ENCODE peak calls at places on chromosomes 16 and 17, in four cellular contexts. One of them, this sample, is unnamed.

GRCh38 chr16:2039286-2040030 is 8.2 kb downstream of the NTHL1 start:
- DNase-seq in KBM-7: no peak
- DNase-seq in NCI-H1092: peak
- DNase-seq in activated CD4-positive, CD25-positive, alpha-beta regulatory T cell: no peak
- DNase-seq in this sample: no peak

GRCh38 chr17:60164164-60164563 is 14.4 kb downstream of the CA4 start:
- DNase-seq in NCI-H1092: no peak
- DNase-seq in activated CD4-positive, CD25-positive, alpha-beta regulatory T cell: no peak
- DNase-seq in KBM-7: no peak
- DNase-seq in this sample: no peak

GRCh38 chr17:75749545-75750389 is 15.2 kb downstream of the GALK1 start:
- DNase-seq in activated CD4-positive, CD25-positive, alpha-beta regulatory T cell: peak
- DNase-seq in KBM-7: peak
- DNase-seq in NCI-H1092: peak
- DNase-seq in this sample: peak

GRCh38 chr17:48995871-48996695 is 1.1 kb upstream of the IGF2BP1 start:
- DNase-seq in activated CD4-positive, CD25-positive, alpha-beta regulatory T cell: no peak
- DNase-seq in KBM-7: peak
- DNase-seq in NCI-H1092: no peak
- DNase-seq in this sample: no peak

GRCh38 chr16:14301150-14302030 is 230.3 kb downstream of the MRTFB start:
- DNase-seq in KBM-7: peak
- DNase-seq in NCI-H1092: no peak
- DNase-seq in activated CD4-positive, CD25-positive, alpha-beta regulatory T cell: no peak
- DNase-seq in this sample: no peak

GRCh38 chr16:87244646-87245197 is 72.5 kb downstream of the C16orf95 start:
- DNase-seq in NCI-H1092: no peak
- DNase-seq in KBM-7: no peak
- DNase-seq in activated CD4-positive, CD25-positive, alpha-beta regulatory T cell: no peak
- DNase-seq in this sample: no peak

GRCh38 chr16:89317729-89318429 is 100.4 kb downstream of the ZNF778 start:
- DNase-seq in KBM-7: no peak
- DNase-seq in NCI-H1092: no peak
- DNase-seq in activated CD4-positive, CD25-positive, alpha-beta regulatory T cell: no peak
- DNase-seq in this sample: no peak

GRCh38 chr17:73210002-73210678 is 17.3 kb downstream of the COG1 start:
- DNase-seq in activated CD4-positive, CD25-positive, alpha-beta regulatory T cell: no peak
- DNase-seq in NCI-H1092: no peak
- DNase-seq in KBM-7: peak
- DNase-seq in this sample: no peak

GRCh38 chr17:14321476-14321949 is 20.6 kb downstream of the HS3ST3B1 start:
- DNase-seq in activated CD4-positive, CD25-positive, alpha-beta regulatory T cell: no peak
- DNase-seq in KBM-7: no peak
- DNase-seq in NCI-H1092: no peak
- DNase-seq in this sample: no peak

GRCh38 chr17:59149841-59150511 is 5.0 kb downstream of the SKA2 start:
- DNase-seq in NCI-H1092: no peak
- DNase-seq in activated CD4-positive, CD25-positive, alpha-beta regulatory T cell: no peak
- DNase-seq in KBM-7: peak
- DNase-seq in this sample: no peak